ENCODE peak calls at places on chromosomes 12 and 14, in seven cellular contexts. I, A, H, X, D, W and U are unnamed samples.

GRCh38 chr12:108575199-108575912 is 13.0 kb downstream of the ISCU start:
- DNase-seq in I (no peak), A (no peak), H (no peak), X (no peak), D (no peak), W (no peak), U (no peak)

GRCh38 chr14:68306934-68307758 is 485.7 kb downstream of the ZFP36L1 start:
- DNase-seq in I (peak), A (no peak), H (no peak), X (no peak), D (peak), W (no peak), U (no peak)

GRCh38 chr14:32491413-32492016 is 162.4 kb downstream of the AKAP6 start:
- DNase-seq in I (no peak), A (no peak), H (no peak), X (no peak), D (no peak), W (no peak), U (no peak)

GRCh38 chr14:25108959-25109358 is 59.0 kb upstream of the STXBP6 start:
- DNase-seq in I (peak), A (no peak), H (no peak), X (no peak), D (no peak), W (peak), U (no peak)

GRCh38 chr12:104024348-104024747 is 25.6 kb downstream of the GLT8D2 start:
- DNase-seq in I (no peak), A (no peak), H (no peak), X (no peak), D (no peak), W (no peak), U (no peak)

GRCh38 chr14:55212611-55213010 is 21.2 kb upstream of the DLGAP5 start:
- DNase-seq in I (no peak), A (no peak), H (peak), X (no peak), D (no peak), W (no peak), U (no peak)

GRCh38 chr12:51941011-51941561 is 10.4 kb upstream of the ACVR1B start:
- DNase-seq in I (peak), A (peak), H (no peak), X (no peak), D (peak), W (no peak), U (no peak)

GRCh38 chr12:3607039-3607719 is 116.2 kb downstream of the PRMT8 start:
- DNase-seq in I (no peak), A (no peak), H (no peak), X (no peak), D (no peak), W (no peak), U (no peak)

GRCh38 chr14:74950795-74951442 is 4.5 kb downstream of the PGF start:
- DNase-seq in I (peak), A (no peak), H (no peak), X (no peak), D (peak), W (no peak), U (no peak)

GRCh38 chr14:54686219-54686870 is 119.4 kb downstream of the SAMD4A start:
- DNase-seq in I (no peak), A (no peak), H (no peak), X (no peak), D (peak), W (no peak), U (no peak)

GRCh38 chr12:51000245-51000644 is 25.9 kb downstream of the SLC11A2 start:
- DNase-seq in I (no peak), A (no peak), H (no peak), X (no peak), D (peak), W (no peak), U (no peak)

GRCh38 chr12:100213016-100213891 is 12.6 kb downstream of the ACTR6 start:
- DNase-seq in I (peak), A (no peak), H (no peak), X (no peak), D (no peak), W (no peak), U (no peak)

DNA sequence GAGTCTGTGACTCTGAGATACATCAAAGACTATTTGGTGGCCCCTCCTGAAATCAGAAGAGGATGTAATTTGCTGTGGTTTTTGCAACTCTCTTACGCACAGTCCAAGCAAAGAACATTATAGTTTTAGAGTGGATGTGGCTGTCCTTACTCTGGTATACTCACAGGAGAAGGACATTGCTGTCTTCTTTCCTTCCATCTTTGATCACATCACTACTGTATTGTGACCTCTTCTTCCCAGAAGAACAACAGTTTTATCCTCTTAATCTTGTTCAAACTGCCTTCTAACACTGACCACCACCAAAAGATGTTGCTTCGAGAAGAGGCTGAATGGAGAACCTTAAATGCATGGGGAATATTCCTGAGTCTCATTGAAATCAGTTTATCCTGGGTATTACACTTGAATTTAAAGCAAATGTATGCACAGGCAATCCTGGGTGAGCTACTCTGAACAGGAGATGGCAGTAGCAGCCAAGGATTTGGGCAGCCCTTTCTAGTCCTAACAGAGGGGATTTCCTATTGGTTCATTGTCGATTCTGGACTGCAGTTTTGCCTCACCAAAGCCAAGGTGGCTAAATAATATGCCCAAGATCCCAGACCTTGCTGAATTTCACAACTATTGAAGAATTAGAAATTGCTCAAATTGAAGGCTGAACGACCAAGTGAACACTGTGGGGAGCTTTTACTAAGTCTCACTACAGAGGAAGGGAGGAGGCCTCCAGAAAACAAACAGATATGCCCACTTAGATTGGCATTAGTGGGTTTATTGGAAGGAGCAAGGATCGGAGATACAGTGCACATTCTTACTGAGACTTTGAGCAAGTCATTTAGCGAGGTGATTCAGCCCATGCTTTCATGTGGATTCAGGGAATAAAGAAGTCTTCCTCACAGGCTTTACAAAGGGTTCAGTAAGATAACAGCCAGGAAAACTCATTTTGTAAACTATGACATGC is 282.8 kb downstream of the PAWR start:
- DNase-seq in I (peak), A (no peak), H (no peak), X (peak), D (peak), W (peak), U (peak)
- H3K27ac ChIP-seq in I (no peak), A (no peak), H (peak), X (no peak), D (peak), W (no peak), U (no peak)

GRCh38 chr14:61477845-61478438 is 156.6 kb downstream of the PRKCH start:
- DNase-seq in I (peak), A (peak), H (no peak), X (peak), D (peak), W (no peak), U (peak)
- H3K27ac ChIP-seq in I (peak), A (peak), H (no peak), X (peak), D (peak), W (no peak), U (peak)

DNA sequence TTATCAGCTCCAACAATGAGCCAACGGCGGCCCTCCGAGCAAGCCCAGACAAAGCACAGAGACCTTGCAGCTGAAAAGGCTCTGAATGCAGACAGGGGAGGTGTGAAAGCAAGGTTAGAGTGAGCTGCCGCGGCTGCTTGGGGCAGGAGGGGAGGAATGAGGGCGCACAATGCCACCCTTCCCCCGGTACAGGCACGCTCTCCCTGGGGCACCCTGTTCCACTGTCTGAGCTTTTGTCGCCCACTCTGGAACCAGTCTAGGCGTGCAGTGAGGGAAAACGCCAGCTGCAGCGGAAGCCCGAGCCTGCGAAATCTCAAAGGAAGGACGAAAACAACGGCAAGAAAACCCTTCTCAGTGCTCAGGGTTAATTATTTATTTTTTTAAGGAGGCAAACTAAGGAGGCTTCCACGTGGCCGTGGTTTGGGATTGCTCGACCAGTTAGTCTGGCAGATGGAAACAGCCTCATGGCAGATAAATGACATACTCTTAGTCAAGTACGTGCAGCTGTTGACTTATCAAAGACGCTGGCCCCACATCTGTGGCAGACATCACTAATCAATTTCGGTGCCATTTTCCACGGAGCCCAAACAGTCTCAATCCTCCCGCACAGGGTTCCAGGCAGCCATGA is 66.2 kb downstream of the RBM19 start:
- DNase-seq in I (no peak), A (no peak), H (no peak), X (no peak), D (no peak), W (peak), U (no peak)
- H3K27ac ChIP-seq in I (no peak), A (no peak), H (peak), X (no peak), D (no peak), W (no peak), U (no peak)

GRCh38 chr14:91845652-91846051 is 21.7 kb downstream of the TC2N start:
- DNase-seq in I (no peak), A (no peak), H (no peak), X (no peak), D (no peak), W (no peak), U (no peak)

GRCh38 chr14:91848602-91849001 is 18.7 kb downstream of the TC2N start:
- DNase-seq in I (no peak), A (no peak), H (no peak), X (no peak), D (no peak), W (no peak), U (no peak)

GRCh38 chr14:91843437-91843836 is 23.9 kb downstream of the TC2N start:
- DNase-seq in I (no peak), A (no peak), H (no peak), X (no peak), D (no peak), W (no peak), U (no peak)

DNA sequence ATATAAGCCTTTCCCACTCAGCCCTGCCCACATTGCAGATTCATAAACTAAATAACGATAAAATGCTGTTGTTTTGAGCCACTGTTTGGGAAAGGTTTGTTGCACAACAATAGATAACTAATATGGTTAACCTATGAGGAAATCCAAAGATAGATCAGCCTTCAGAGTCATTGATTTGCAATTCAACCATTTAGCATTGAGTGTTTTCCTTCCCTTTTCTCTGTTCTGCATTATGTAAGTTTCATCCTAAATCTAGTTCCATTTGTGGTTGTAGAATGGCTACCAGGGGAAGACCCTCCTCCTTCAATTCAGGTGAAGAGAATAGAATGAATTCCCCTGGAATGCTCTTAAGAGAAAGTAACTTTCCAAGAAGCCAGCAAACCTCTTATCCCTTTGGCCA is 19.6 kb downstream of the TC2N start:
- DNase-seq in I (no peak), A (no peak), H (no peak), X (no peak), D (no peak), W (no peak), U (no peak)
- H3K27ac ChIP-seq in I (no peak), A (no peak), H (no peak), X (no peak), D (no peak), W (no peak), U (no peak)

DNA sequence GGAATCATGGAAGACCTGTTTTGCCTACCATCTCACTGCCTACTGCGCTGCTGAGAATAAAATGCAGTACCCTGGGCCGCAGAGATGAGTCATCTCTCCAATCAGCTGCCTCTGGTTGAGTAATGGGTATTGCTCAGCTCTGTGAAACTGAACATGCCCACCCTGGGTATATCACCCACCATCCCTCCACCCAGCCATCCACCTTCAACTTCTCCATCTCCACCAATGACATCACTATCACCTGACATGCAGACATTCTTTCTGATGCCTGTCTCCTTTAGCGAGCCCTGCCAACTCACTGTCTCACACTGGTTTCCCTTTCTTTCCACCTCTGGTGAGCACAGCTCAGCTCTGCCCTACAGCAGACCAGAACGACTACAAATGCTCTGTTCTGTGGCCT is 33.6 kb downstream of the E2F7 start:
- DNase-seq in I (no peak), A (no peak), H (peak), X (no peak), D (peak), W (peak), U (no peak)
- H3K27ac ChIP-seq in I (no peak), A (no peak), H (peak), X (no peak), D (no peak), W (no peak), U (no peak)

DNA sequence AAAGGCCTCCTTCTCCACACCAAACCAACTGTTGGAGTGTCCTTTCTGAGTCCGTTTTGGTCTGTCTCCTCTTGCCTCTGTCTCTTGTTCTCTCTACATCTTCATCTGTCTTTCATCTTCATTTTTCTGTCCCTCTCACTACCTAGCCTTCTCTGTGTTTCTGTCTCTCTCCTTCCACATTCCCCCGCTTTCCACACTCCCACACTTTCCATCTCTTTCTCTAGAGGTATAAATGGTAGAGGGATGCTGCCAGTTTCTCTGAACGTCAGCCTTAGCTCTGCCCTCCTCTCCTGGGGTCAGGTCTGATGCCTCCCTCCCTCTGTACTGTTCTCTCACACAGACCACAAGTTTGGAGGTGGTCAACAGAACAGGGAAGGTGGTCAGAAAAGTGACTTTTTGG is 42.9 kb downstream of the SMUG1 start:
- DNase-seq in I (no peak), A (no peak), H (no peak), X (no peak), D (no peak), W (no peak), U (no peak)
- H3K27ac ChIP-seq in I (no peak), A (no peak), H (no peak), X (no peak), D (no peak), W (no peak), U (no peak)

DNA sequence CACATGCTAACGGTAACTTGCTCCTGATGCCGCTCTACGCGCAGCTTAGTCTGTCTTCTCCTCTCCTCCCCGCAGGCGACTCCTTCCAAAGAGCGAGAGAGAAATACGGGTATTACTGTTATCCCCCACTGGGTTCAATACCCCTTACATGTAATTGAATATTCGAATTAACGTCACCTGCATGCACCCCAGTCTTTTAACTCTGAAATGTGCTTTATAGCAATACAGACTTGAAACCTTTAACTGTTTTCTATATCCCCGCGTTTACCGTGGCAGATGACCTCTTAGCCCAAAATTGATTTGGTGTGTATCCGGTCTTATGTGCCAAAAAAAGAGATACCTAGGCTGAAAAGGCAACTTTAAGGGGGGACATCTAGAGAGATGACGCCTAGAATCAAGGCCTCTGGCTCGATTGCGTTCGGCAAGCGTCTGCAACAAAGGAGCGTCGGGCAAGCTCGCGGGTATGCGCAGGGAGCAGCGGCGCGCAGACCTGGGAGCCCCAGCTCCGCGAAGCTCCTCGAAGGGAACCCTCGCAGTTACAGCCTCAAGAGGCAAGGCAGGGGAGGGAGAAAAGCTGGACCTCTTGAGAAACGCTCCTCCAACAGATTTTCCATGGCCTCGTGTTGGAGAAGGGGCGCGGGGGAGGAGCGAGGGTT is 6.8 kb upstream of the FOXG1 start:
- DNase-seq in I (no peak), A (no peak), H (no peak), X (no peak), D (no peak), W (peak), U (no peak)
- H3K27ac ChIP-seq in I (no peak), A (no peak), H (no peak), X (no peak), D (no peak), W (no peak), U (no peak)